ENCODE peak calls at places on chromosomes 11 and 22, in four cellular contexts. I is heart right ventricle, H is body of pancreas, E is ascending aorta. G is an unnamed sample.

GRCh38 chr22:46171940-46172339 is 21.6 kb downstream of the PPARA start:
- DNase-seq in H (peak; percentile 38), I (no peak), E (peak; percentile 56), G (no peak)

GRCh38 chr11:125257185-125257584 is 92.6 kb downstream of the PKNOX2 start:
- DNase-seq in H (no peak), I (no peak), E (no peak), G (no peak)

GRCh38 chr11:125179346-125179745 is 14.8 kb downstream of the PKNOX2 start:
- DNase-seq in I (no peak), H (no peak), E (no peak), G (no peak)

GRCh38 chr22:36613958-36614357 is 85.0 kb upstream of the EIF3D start:
- DNase-seq in I (no peak), H (peak; percentile 34), E (no peak), G (no peak)

GRCh38 chr22:32804036-32804435 is 2.5 kb downstream of the TIMP3 start:
- DNase-seq in I (no peak), H (no peak), E (no peak), G (no peak)

GRCh38 chr11:128956401-128957203 is 13.9 kb upstream of the TP53AIP1 start:
- DNase-seq in E (no peak), I (no peak), H (peak; percentile 38), G (no peak)

GRCh38 chr22:32208681-32209080 is 3.8 kb upstream of the RFPL2 start:
- DNase-seq in H (no peak), I (no peak), E (no peak), G (no peak)

GRCh38 chr11:68282141-68282860 is 10.5 kb upstream of the C11orf24 start:
- DNase-seq in E (no peak), I (no peak), H (no peak), G (no peak)

GRCh38 chr11:18011633-18012313 is 1.1 kb downstream of the SERGEF start:
- DNase-seq in I (no peak), H (no peak), E (no peak), G (no peak)

GRCh38 chr22:39183991-39184585 is 31.6 kb upstream of the CBX7 start:
- DNase-seq in E (peak; percentile 50), H (peak; percentile 90), I (no peak), G (no peak)

GRCh38 chr22:27097481-27097880 is 440.1 kb downstream of the MIAT start:
- DNase-seq in E (no peak), H (no peak), I (no peak), G (no peak)

GRCh38 chr22:43491737-43492136 is 79.9 kb downstream of the MPPED1 start:
- DNase-seq in H (no peak), I (no peak), E (no peak), G (no peak)

GRCh38 chr11:22340803-22341581 is 2.8 kb downstream of the SLC17A6 start:
- DNase-seq in E (no peak), I (no peak), H (no peak), G (no peak)

DNA sequence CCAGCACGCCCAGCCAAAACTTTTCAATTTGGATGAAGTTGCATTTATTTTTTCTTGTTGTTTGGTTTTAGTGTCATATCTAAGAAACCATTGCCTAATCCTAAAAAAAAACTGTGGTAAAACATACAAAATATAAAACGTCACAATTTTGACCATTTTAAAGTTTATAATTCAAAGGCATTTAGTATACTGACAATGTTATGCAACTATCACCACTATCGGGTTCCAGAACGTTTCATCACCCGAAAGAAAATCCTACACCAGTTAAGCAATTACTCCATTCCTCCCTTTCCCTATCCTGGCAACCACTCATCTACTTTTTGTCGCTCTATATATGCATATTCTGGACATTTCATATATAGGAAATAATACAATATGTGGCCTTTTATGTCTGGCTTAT is 30.5 kb upstream of the PHOX2A start:
- DNase-seq in E (no peak), H (no peak), I (no peak), G (no peak)
- TF ChIP-seq CTCF in E (no peak), H (no peak), I (no peak), G (no peak)

DNA sequence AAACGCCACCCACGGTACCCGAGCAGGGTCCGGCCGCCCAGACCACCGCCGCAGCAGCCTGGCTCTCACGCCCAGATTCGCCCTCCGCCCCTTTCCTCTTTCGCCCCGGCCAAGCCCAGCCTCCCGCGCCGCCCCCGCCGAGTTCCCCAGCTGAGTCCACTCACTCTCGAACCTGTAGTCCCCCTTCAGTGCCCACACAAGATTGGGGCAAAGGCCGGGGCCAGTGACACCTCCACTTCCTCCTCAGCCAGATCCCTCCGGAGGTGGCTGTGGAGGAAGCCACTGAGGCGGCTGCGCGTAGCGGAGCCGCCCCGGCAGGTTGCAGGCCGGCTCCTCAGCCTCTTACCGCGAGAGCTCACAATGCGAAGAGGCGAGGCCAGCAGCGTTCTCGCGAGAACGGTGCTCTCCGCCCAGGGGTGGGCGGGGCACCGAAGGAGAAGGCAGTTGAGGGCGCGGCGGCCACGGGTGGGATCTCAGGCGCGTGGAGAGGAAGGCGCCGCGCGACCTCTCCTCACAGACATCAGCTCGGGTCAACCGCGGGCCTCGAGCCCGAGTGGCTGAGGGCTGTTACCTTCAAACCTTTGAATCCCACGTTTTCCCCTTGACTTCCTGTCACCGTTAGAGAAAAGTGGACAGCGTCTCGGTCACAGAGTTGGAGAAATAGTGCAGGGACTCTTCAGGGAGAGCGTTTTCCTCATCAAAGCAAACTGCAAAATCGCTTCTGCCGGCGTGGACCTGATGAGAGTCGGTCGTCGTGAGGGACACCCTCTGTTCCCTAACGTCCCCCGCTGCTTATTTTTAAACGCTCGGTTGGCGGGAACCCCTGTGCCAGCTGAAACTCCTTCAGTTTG is at the start of gene BTBD10:
- DNase-seq in H (peak; percentile 95), I (peak; percentile 94), E (peak; percentile 96), G (peak; percentile 75)
- TF ChIP-seq CTCF in H (peak; percentile 15), I (no peak), E (no peak), G (no peak)

DNA sequence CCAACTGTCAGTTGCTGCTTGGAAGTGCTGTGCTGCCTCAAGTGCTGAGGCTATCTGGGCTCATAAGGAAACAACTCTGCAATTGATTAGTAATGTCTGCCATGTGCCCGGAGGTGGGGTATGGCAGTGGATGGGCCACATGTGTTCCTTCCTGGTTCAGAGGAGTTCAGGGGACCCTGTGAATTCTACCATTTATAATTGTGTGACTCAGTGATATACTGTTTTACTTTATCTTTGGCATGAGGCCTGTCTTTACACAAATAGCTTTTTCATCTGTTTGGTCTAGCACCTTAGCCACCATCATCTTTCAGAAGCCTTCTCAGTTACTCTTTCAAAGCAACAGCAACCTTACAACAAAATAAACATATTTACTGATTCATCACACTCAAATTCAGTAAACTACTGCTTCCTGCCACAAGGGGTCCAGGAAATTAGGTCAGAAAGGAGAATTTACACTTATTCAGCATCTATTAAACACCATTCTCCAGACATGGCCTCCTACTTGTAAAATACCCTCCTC is 20.9 kb downstream of the DKK3 start:
- DNase-seq in E (peak; percentile 52), I (no peak), H (no peak), G (no peak)
- TF ChIP-seq CTCF in E (no peak), I (peak; percentile 34), H (peak; percentile 8), G (no peak)

GRCh38 chr11:115964091-115964490 is 459.9 kb upstream of the CADM1 start:
- DNase-seq in E (no peak), I (no peak), H (no peak), G (no peak)

GRCh38 chr11:115961168-115962003 is 457.2 kb upstream of the CADM1 start:
- DNase-seq in H (no peak), E (no peak), I (no peak), G (no peak)

GRCh38 chr11:115965754-115966504 is 461.7 kb upstream of the CADM1 start:
- DNase-seq in H (peak; percentile 30), I (peak; percentile 37), E (no peak), G (no peak)

GRCh38 chr11:115959098-115959497 is 454.9 kb upstream of the CADM1 start:
- DNase-seq in E (no peak), H (peak; percentile 20), I (no peak), G (no peak)

GRCh38 chr11:115963170-115963569 is 459.0 kb upstream of the CADM1 start:
- DNase-seq in H (no peak), I (no peak), E (no peak), G (no peak)
- TF ChIP-seq CTCF in H (no peak), I (no peak), E (no peak), G (no peak)

GRCh38 chr11:8209208-8209807 is 40.5 kb upstream of the RIC3 start:
- DNase-seq in I (peak; percentile 59), E (peak; percentile 68), H (peak; percentile 61), G (no peak)
- TF ChIP-seq CTCF in I (peak; percentile 67), E (no peak), H (peak; percentile 48), G (no peak)

GRCh38 chr11:37142591-37142990 is 544.6 kb upstream of the RAG2 start:
- DNase-seq in E (no peak), H (no peak), I (no peak), G (no peak)

DNA sequence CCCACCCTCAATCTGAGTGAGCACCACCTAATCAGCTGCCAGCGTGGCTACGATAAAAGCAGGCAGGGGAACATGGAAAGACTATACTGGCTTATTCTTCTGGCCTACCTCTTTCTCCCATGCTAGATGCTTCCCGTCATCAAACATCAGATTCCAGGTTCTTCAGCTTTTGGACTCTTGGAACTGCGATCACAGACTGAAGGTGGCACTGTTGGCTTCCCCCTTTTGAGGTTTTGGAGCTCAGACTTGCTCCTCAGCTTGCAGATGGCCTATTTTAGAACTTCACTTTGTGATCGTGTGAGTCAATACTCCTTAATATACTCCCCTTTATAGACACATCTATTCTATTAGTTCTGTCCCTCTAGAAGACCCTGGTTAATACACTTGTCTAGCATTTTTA is 543.7 kb upstream of the RAG2 start:
- DNase-seq in H (no peak), E (no peak), I (no peak), G (no peak)
- TF ChIP-seq CTCF in H (no peak), E (no peak), I (no peak), G (no peak)

GRCh38 chr11:78957481-78958245 is 383.0 kb upstream of the NARS2 start:
- DNase-seq in E (no peak), I (no peak), H (no peak), G (no peak)

GRCh38 chr11:78958444-78958843 is 383.8 kb upstream of the NARS2 start:
- DNase-seq in H (no peak), I (no peak), E (no peak), G (no peak)

GRCh38 chr11:78961938-78962701 is 387.5 kb upstream of the NARS2 start:
- DNase-seq in H (peak; percentile 51), I (no peak), E (no peak), G (no peak)

GRCh38 chr11:78961186-78961782 is 386.6 kb upstream of the NARS2 start:
- DNase-seq in E (no peak), I (no peak), H (peak; percentile 51), G (no peak)
- TF ChIP-seq CTCF in E (no peak), I (peak; percentile 49), H (peak; percentile 67), G (no peak)

GRCh38 chr22:30424471-30425326 is 869 bp upstream of the MTFP1 start:
- DNase-seq in I (no peak), E (no peak), H (no peak), G (no peak)
- TF ChIP-seq CTCF in I (no peak), E (no peak), H (no peak), G (no peak)